ENCODE peak calls at places on chromosomes 16 and 17, in four cellular contexts. One of them, this sample, is unnamed.

GRCh38 chr17:39014044-39014794 is 47.0 kb upstream of the FBXO47 start:
- DNase-seq in AG04449: no peak
- DNase-seq in activated gamma-delta T cell treated with anti-CD3 and anti-CD28 coated beads, Interleukin-2, amount 50 U/mL, for 16 hours: no peak
- DNase-seq in NCI-H345: no peak
- DNase-seq in this sample: no peak

GRCh38 chr16:50002190-50002589 is 22.8 kb upstream of the CNEP1R1 start:
- DNase-seq in activated gamma-delta T cell treated with anti-CD3 and anti-CD28 coated beads, Interleukin-2, amount 50 U/mL, for 16 hours: no peak
- DNase-seq in NCI-H345: no peak
- DNase-seq in AG04449: no peak
- DNase-seq in this sample: no peak

GRCh38 chr16:70430667-70431536 is 8.0 kb downstream of the ST3GAL2 start:
- DNase-seq in activated gamma-delta T cell treated with anti-CD3 and anti-CD28 coated beads, Interleukin-2, amount 50 U/mL, for 16 hours: peak; percentile 35
- DNase-seq in AG04449: no peak
- DNase-seq in NCI-H345: no peak
- DNase-seq in this sample: no peak

GRCh38 chr17:55674107-55674506 is 48.6 kb downstream of the TMEM100 start:
- DNase-seq in activated gamma-delta T cell treated with anti-CD3 and anti-CD28 coated beads, Interleukin-2, amount 50 U/mL, for 16 hours: no peak
- DNase-seq in NCI-H345: no peak
- DNase-seq in AG04449: no peak
- DNase-seq in this sample: no peak

GRCh38 chr17:7523033-7523432 is 25.8 kb upstream of the TNFSF12 start:
- DNase-seq in AG04449: no peak
- DNase-seq in NCI-H345: no peak
- DNase-seq in activated gamma-delta T cell treated with anti-CD3 and anti-CD28 coated beads, Interleukin-2, amount 50 U/mL, for 16 hours: no peak
- DNase-seq in this sample: no peak

GRCh38 chr17:63279498-63280230 is 166.4 kb downstream of the CYB561 start:
- DNase-seq in AG04449: peak; percentile 41
- DNase-seq in activated gamma-delta T cell treated with anti-CD3 and anti-CD28 coated beads, Interleukin-2, amount 50 U/mL, for 16 hours: no peak
- DNase-seq in NCI-H345: no peak
- DNase-seq in this sample: no peak

GRCh38 chr17:66304304-66305174 is 2.1 kb downstream of the PRKCA start:
- DNase-seq in NCI-H345: peak; percentile 46
- DNase-seq in AG04449: no peak
- DNase-seq in activated gamma-delta T cell treated with anti-CD3 and anti-CD28 coated beads, Interleukin-2, amount 50 U/mL, for 16 hours: no peak
- DNase-seq in this sample: no peak

GRCh38 chr16:79468236-79468635 is 132.3 kb downstream of the MAF start:
- DNase-seq in NCI-H345: no peak
- DNase-seq in AG04449: no peak
- DNase-seq in activated gamma-delta T cell treated with anti-CD3 and anti-CD28 coated beads, Interleukin-2, amount 50 U/mL, for 16 hours: no peak
- DNase-seq in this sample: no peak

GRCh38 chr16:48194828-48195566 is 39.2 kb upstream of the ABCC12 start:
- DNase-seq in AG04449: peak; percentile 5
- DNase-seq in NCI-H345: peak; percentile 47
- DNase-seq in activated gamma-delta T cell treated with anti-CD3 and anti-CD28 coated beads, Interleukin-2, amount 50 U/mL, for 16 hours: no peak
- DNase-seq in this sample: no peak

GRCh38 chr17:57195790-57196460 is 60.4 kb upstream of the MSI2 start:
- DNase-seq in AG04449: no peak
- DNase-seq in NCI-H345: no peak
- DNase-seq in activated gamma-delta T cell treated with anti-CD3 and anti-CD28 coated beads, Interleukin-2, amount 50 U/mL, for 16 hours: no peak
- DNase-seq in this sample: no peak

GRCh38 chr17:80363120-80363515 is 51.8 kb upstream of the ENDOV start:
- DNase-seq in AG04449: no peak
- DNase-seq in NCI-H345: no peak
- DNase-seq in activated gamma-delta T cell treated with anti-CD3 and anti-CD28 coated beads, Interleukin-2, amount 50 U/mL, for 16 hours: no peak
- DNase-seq in this sample: no peak

GRCh38 chr16:27446721-27447120 is 44.7 kb downstream of the IL21R start:
- DNase-seq in activated gamma-delta T cell treated with anti-CD3 and anti-CD28 coated beads, Interleukin-2, amount 50 U/mL, for 16 hours: peak; percentile 78
- DNase-seq in NCI-H345: no peak
- DNase-seq in AG04449: no peak
- DNase-seq in this sample: no peak

GRCh38 chr17:64151016-64151368 is 21.0 kb upstream of the ERN1 start:
- DNase-seq in activated gamma-delta T cell treated with anti-CD3 and anti-CD28 coated beads, Interleukin-2, amount 50 U/mL, for 16 hours: no peak
- DNase-seq in AG04449: no peak
- DNase-seq in NCI-H345: no peak
- DNase-seq in this sample: no peak

GRCh38 chr16:70804153-70804728 is 3.3 kb upstream of the VAC14 start:
- DNase-seq in NCI-H345: no peak
- DNase-seq in activated gamma-delta T cell treated with anti-CD3 and anti-CD28 coated beads, Interleukin-2, amount 50 U/mL, for 16 hours: no peak
- DNase-seq in AG04449: peak; percentile 52
- DNase-seq in this sample: peak; percentile 27

GRCh38 chr16:75481475-75481874 is 13.8 kb downstream of the CHST6 start:
- DNase-seq in activated gamma-delta T cell treated with anti-CD3 and anti-CD28 coated beads, Interleukin-2, amount 50 U/mL, for 16 hours: no peak
- DNase-seq in AG04449: no peak
- DNase-seq in NCI-H345: no peak
- DNase-seq in this sample: no peak

GRCh38 chr17:48634446-48635208 is 8.5 kb upstream of the HOXB9 start:
- DNase-seq in activated gamma-delta T cell treated with anti-CD3 and anti-CD28 coated beads, Interleukin-2, amount 50 U/mL, for 16 hours: no peak
- DNase-seq in AG04449: no peak
- DNase-seq in NCI-H345: no peak
- DNase-seq in this sample: no peak

GRCh38 chr16:11258553-11259287 is 2.7 kb upstream of the SOCS1 start:
- DNase-seq in activated gamma-delta T cell treated with anti-CD3 and anti-CD28 coated beads, Interleukin-2, amount 50 U/mL, for 16 hours: no peak
- DNase-seq in AG04449: no peak
- DNase-seq in NCI-H345: no peak
- DNase-seq in this sample: no peak

GRCh38 chr16:82639666-82640336 is 13.0 kb downstream of the CDH13 start:
- DNase-seq in AG04449: no peak
- DNase-seq in NCI-H345: no peak
- DNase-seq in activated gamma-delta T cell treated with anti-CD3 and anti-CD28 coated beads, Interleukin-2, amount 50 U/mL, for 16 hours: no peak
- DNase-seq in this sample: no peak

GRCh38 chr17:77100009-77100408 is 40.8 kb upstream of the SEC14L1 start:
- DNase-seq in AG04449: no peak
- DNase-seq in activated gamma-delta T cell treated with anti-CD3 and anti-CD28 coated beads, Interleukin-2, amount 50 U/mL, for 16 hours: no peak
- DNase-seq in NCI-H345: no peak
- DNase-seq in this sample: no peak

GRCh38 chr17:75869282-75870141 is 8.9 kb downstream of the TRIM47 start:
- DNase-seq in activated gamma-delta T cell treated with anti-CD3 and anti-CD28 coated beads, Interleukin-2, amount 50 U/mL, for 16 hours: no peak
- DNase-seq in NCI-H345: no peak
- DNase-seq in AG04449: no peak
- DNase-seq in this sample: no peak

GRCh38 chr17:19867654-19868395 is at the start of gene ULK2:
- DNase-seq in activated gamma-delta T cell treated with anti-CD3 and anti-CD28 coated beads, Interleukin-2, amount 50 U/mL, for 16 hours: peak; percentile 3
- DNase-seq in AG04449: no peak
- DNase-seq in NCI-H345: peak; percentile 58
- DNase-seq in this sample: no peak

GRCh38 chr17:82300707-82301270 is 16.6 kb downstream of the CD7 start:
- DNase-seq in activated gamma-delta T cell treated with anti-CD3 and anti-CD28 coated beads, Interleukin-2, amount 50 U/mL, for 16 hours: peak; percentile 41
- DNase-seq in AG04449: no peak
- DNase-seq in NCI-H345: peak; percentile 55
- DNase-seq in this sample: no peak

GRCh38 chr17:82931696-82932060 is 91.9 kb upstream of the ZNF750 start:
- DNase-seq in NCI-H345: no peak
- DNase-seq in AG04449: peak; percentile 55
- DNase-seq in activated gamma-delta T cell treated with anti-CD3 and anti-CD28 coated beads, Interleukin-2, amount 50 U/mL, for 16 hours: no peak
- DNase-seq in this sample: no peak

GRCh38 chr17:77376795-77377751 is 236.3 kb downstream of the SEC14L1 start:
- DNase-seq in NCI-H345: no peak
- DNase-seq in AG04449: no peak
- DNase-seq in activated gamma-delta T cell treated with anti-CD3 and anti-CD28 coated beads, Interleukin-2, amount 50 U/mL, for 16 hours: no peak
- DNase-seq in this sample: no peak

GRCh38 chr16:48497932-48498760 is 111.8 kb downstream of the N4BP1 start:
- DNase-seq in activated gamma-delta T cell treated with anti-CD3 and anti-CD28 coated beads, Interleukin-2, amount 50 U/mL, for 16 hours: no peak
- DNase-seq in NCI-H345: no peak
- DNase-seq in AG04449: no peak
- DNase-seq in this sample: no peak

GRCh38 chr16:70805787-70806186 is 4.8 kb upstream of the VAC14 start:
- DNase-seq in NCI-H345: no peak
- DNase-seq in activated gamma-delta T cell treated with anti-CD3 and anti-CD28 coated beads, Interleukin-2, amount 50 U/mL, for 16 hours: no peak
- DNase-seq in AG04449: peak; percentile 59
- DNase-seq in this sample: no peak

GRCh38 chr16:66130296-66130910 is 236.1 kb upstream of the CDH5 start:
- DNase-seq in NCI-H345: no peak
- DNase-seq in AG04449: no peak
- DNase-seq in activated gamma-delta T cell treated with anti-CD3 and anti-CD28 coated beads, Interleukin-2, amount 50 U/mL, for 16 hours: no peak
- DNase-seq in this sample: no peak

GRCh38 chr17:57096472-57097198 is 11.6 kb downstream of the AKAP1 start:
- DNase-seq in AG04449: no peak
- DNase-seq in NCI-H345: no peak
- DNase-seq in activated gamma-delta T cell treated with anti-CD3 and anti-CD28 coated beads, Interleukin-2, amount 50 U/mL, for 16 hours: no peak
- DNase-seq in this sample: no peak

GRCh38 chr17:49741692-49742076 is 22.2 kb downstream of the FAM117A start:
- DNase-seq in activated gamma-delta T cell treated with anti-CD3 and anti-CD28 coated beads, Interleukin-2, amount 50 U/mL, for 16 hours: no peak
- DNase-seq in AG04449: no peak
- DNase-seq in NCI-H345: no peak
- DNase-seq in this sample: no peak